ENCODE peak calls at places on chromosomes 4 and X, in five cellular contexts. H, R, U, Y and A are unnamed samples.

GRCh38 chrX:11341274-11342256 is 48.4 kb downstream of the AMELX start:
- DNase-seq in U (peak), R (peak), H (peak), Y (peak), A (peak)

GRCh38 chr4:98659741-98660507 is 1.5 kb upstream of the TSPAN5 start:
- DNase-seq in Y (no peak), U (peak), R (no peak), H (peak), A (no peak)

GRCh38 chr4:86957214-86957613 is 22.4 kb downstream of the AFF1 start:
- DNase-seq in Y (peak), R (no peak), U (peak), H (peak), A (peak)

GRCh38 chrX:30851459-30851858 is 37.6 kb downstream of the TAB3 start:
- DNase-seq in U (no peak), Y (no peak), H (no peak), R (no peak), A (no peak)

GRCh38 chr4:38223801-38224236 is 263.6 kb downstream of the PTTG2 start:
- DNase-seq in H (no peak), U (no peak), R (no peak), Y (no peak), A (no peak)

GRCh38 chrX:148380614-148381561 is 119.5 kb upstream of the AFF2 start:
- DNase-seq in U (no peak), Y (peak), H (no peak), R (no peak), A (peak)

GRCh38 chr4:3364199-3364598 is 71.4 kb downstream of the RGS12 start:
- DNase-seq in H (no peak), Y (no peak), U (no peak), R (no peak), A (no peak)

GRCh38 chrX:41526268-41526667 is 79.1 kb downstream of the NYX start:
- DNase-seq in H (no peak), R (no peak), U (no peak), Y (no peak), A (no peak)

GRCh38 chr4:110850461-110851447 is 227.9 kb upstream of the PITX2 start:
- DNase-seq in H (no peak), Y (no peak), U (no peak), R (peak), A (peak)

GRCh38 chr4:11724731-11725130 is 296.0 kb upstream of the HS3ST1 start:
- DNase-seq in Y (no peak), R (no peak), U (peak), H (peak), A (no peak)

GRCh38 chr4:3651267-3651846 is 114.8 kb upstream of the ADRA2C start:
- DNase-seq in U (no peak), R (no peak), Y (no peak), H (no peak), A (no peak)

GRCh38 chr4:138741366-138741765 is 274.2 kb upstream of the NOCT start:
- DNase-seq in H (no peak), R (no peak), Y (no peak), U (no peak), A (no peak)

GRCh38 chr4:45072981-45073380 is 346.6 kb upstream of the GNPDA2 start:
- DNase-seq in U (no peak), R (no peak), Y (no peak), H (no peak), A (no peak)

GRCh38 chr4:186688150-186688943 is 35.3 kb downstream of the FAT1 start:
- DNase-seq in U (no peak), Y (no peak), R (no peak), H (no peak), A (no peak)

GRCh38 chr4:57064811-57065711 is 45.1 kb downstream of the IGFBP7 start:
- DNase-seq in H (peak), R (no peak), U (peak), Y (no peak), A (no peak)

GRCh38 chr4:27090406-27090805 is 229.8 kb downstream of the STIM2 start:
- DNase-seq in U (no peak), R (no peak), Y (no peak), H (no peak), A (no peak)

GRCh38 chrX:47515941-47516649 is 33.1 kb upstream of the ZNF41 start:
- DNase-seq in Y (no peak), H (peak), R (no peak), U (no peak), A (no peak)

GRCh38 chrX:153554519-153555167 is 37.2 kb downstream of the ATP2B3 start:
- DNase-seq in H (peak), Y (no peak), U (peak), R (peak), A (peak)

GRCh38 chr4:140935259-140935658 is 179.1 kb upstream of the TBC1D9 start:
- DNase-seq in U (peak), H (no peak), Y (no peak), R (no peak), A (no peak)

GRCh38 chr4:55736605-55737183 is 82.9 kb upstream of the EXOC1L start:
- DNase-seq in Y (no peak), U (peak), R (no peak), H (peak), A (no peak)

GRCh38 chrX:68832516-68833447 is 4.0 kb downstream of the EFNB1 start:
- DNase-seq in U (no peak), Y (no peak), R (peak), H (no peak), A (no peak)

GRCh38 chr4:72319596-72319995 is 249.4 kb downstream of the ADAMTS3 start:
- DNase-seq in R (no peak), H (peak), U (peak), Y (no peak), A (no peak)

GRCh38 chr4:100895572-100896197 is 377.9 kb upstream of the EMCN start:
- DNase-seq in H (no peak), R (no peak), U (peak), Y (peak), A (no peak)

GRCh38 chr4:38610844-38611550 is 53.0 kb upstream of the KLF3 start:
- DNase-seq in R (peak), H (no peak), U (no peak), Y (no peak), A (no peak)

GRCh38 chrX:135484636-135485289 is 35.7 kb upstream of the INTS6L start:
- DNase-seq in Y (no peak), H (peak), U (peak), R (no peak), A (peak)

GRCh38 chr4:100894339-100894870 is 376.6 kb upstream of the EMCN start:
- DNase-seq in Y (no peak), U (no peak), H (no peak), R (no peak), A (no peak)

GRCh38 chr4:31086771-31087330 is 366.7 kb downstream of the PCDH7 start:
- DNase-seq in H (no peak), Y (no peak), U (peak), R (no peak), A (no peak)

GRCh38 chr4:47913858-47914218 is 545 bp downstream of the NFXL1 start:
- DNase-seq in R (peak), U (no peak), H (peak), Y (no peak), A (peak)

GRCh38 chr4:170716868-170717267 is 627.1 kb upstream of the AADAT start:
- DNase-seq in R (no peak), U (no peak), Y (no peak), H (peak), A (no peak)

GRCh38 chr4:88653371-88653946 is 44.2 kb downstream of the NAP1L5 start:
- DNase-seq in U (no peak), Y (no peak), R (no peak), H (no peak), A (peak)

GRCh38 chrX:43703211-43703791 is 47.2 kb downstream of the MAOA start:
- DNase-seq in Y (no peak), U (peak), R (peak), H (peak), A (no peak)

DNA sequence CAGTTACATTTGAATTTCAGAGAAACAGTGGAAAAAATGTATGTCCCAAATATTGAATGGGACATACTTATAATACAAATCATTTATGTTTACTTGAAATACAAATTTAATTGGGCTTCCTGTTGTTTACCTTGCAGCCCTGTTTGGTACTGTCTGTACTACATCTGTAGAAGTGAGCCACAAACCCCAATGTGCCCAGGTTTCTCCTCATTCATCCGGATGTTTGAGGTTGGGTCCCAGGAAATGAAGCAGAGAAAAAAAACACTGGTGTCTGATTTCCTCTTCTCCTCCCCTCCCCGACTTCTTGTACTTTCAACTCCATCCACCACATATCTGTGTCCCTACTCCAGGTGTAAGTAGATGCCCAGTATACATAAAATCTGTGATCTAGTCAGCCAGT is 27.1 kb upstream of the SCRG1 start:
- DNase-seq in H (no peak), U (no peak), Y (no peak), R (no peak), A (no peak)
- H3K9ac ChIP-seq in H (no peak), U (peak), Y (no peak), R (no peak), A (no peak)

DNA sequence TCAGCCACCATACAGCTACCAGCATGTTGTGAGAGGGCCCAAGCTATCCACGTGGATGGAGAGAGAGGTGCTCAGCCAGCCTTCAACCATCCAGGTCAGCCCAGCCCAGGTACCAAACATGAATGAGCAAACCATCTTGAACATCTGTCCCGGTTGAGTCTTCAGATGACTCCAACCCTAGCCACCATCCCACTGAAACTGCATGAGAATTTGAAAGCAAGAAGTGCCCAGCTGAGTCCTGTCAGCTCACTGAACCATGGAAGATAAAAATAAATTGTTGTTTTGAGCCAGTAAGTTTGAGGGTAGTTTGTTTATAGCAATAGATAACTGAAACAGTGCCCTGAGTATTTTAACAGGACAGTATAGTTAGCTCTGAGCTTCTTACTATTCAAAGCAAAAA is 7.3 kb upstream of the SEL1L3 start:
- DNase-seq in H (no peak), Y (peak), R (no peak), U (no peak), A (no peak)
- H3K9ac ChIP-seq in H (no peak), Y (no peak), R (no peak), U (no peak), A (no peak)

GRCh38 chrX:115366535-115366934 is 77.0 kb downstream of the LUZP4 start:
- DNase-seq in Y (no peak), R (no peak), H (no peak), U (no peak), A (no peak)

GRCh38 chrX:115367455-115367854 is 77.9 kb downstream of the LUZP4 start:
- DNase-seq in R (no peak), U (peak), Y (no peak), H (no peak), A (no peak)

GRCh38 chrX:115367956-115368355 is 78.4 kb downstream of the LUZP4 start:
- DNase-seq in H (peak), Y (no peak), U (no peak), R (no peak), A (no peak)

GRCh38 chrX:115373308-115373707 is 83.8 kb downstream of the LUZP4 start:
- DNase-seq in U (no peak), H (no peak), Y (no peak), R (no peak), A (no peak)

DNA sequence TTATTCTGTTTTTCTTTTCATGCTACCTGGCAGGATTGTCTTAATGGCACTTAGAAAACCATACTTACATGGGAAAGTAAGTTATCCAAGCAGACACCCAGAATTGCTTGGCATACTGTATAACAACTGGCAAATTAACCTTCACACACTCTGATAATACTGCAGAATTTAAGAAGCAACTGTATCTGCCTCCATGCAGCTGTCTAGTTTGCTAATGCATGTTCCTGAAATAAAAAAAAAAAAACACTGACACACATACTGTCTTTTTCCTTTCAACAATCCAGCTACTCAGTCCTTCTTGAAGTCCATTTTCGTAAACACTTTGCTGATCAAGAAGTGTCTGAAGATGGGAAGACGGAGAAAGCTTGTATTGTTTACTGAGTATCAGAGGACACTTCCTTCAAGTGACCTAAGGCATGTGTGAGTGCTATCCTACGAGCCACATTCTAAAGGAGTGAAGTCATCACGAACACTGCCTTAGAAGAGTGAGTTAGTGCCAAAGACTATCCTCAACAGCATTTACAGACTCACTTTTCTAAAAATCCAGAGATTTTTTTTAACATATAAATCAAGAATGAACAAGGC is 82.6 kb downstream of the LUZP4 start:
- DNase-seq in H (peak), R (no peak), Y (no peak), U (peak), A (peak)
- H3K9ac ChIP-seq in H (no peak), R (no peak), Y (no peak), U (no peak), A (no peak)

GRCh38 chr4:119139822-119140252 is 4.2 kb downstream of the MYOZ2 start:
- DNase-seq in U (no peak), R (no peak), Y (no peak), H (no peak), A (no peak)

GRCh38 chr4:119139316-119139715 is 3.7 kb downstream of the MYOZ2 start:
- DNase-seq in R (no peak), H (no peak), Y (no peak), U (peak), A (no peak)

GRCh38 chr4:119135721-119136121 is at the start of gene MYOZ2:
- DNase-seq in Y (no peak), R (no peak), H (peak), U (peak), A (no peak)

GRCh38 chr4:119136541-119136940 is 909 bp downstream of the MYOZ2 start:
- DNase-seq in U (no peak), R (no peak), H (no peak), Y (no peak), A (no peak)

GRCh38 chr4:119138046-119138445 is 2.4 kb downstream of the MYOZ2 start:
- DNase-seq in U (peak), Y (no peak), H (no peak), R (no peak), A (peak)
- H3K9ac ChIP-seq in U (peak), Y (no peak), H (no peak), R (no peak), A (no peak)

GRCh38 chr4:166400270-166400894 is 527.3 kb downstream of the TLL1 start:
- DNase-seq in R (no peak), Y (no peak), H (peak), U (no peak), A (no peak)
- H3K9ac ChIP-seq in R (no peak), Y (no peak), H (no peak), U (no peak), A (no peak)

DNA sequence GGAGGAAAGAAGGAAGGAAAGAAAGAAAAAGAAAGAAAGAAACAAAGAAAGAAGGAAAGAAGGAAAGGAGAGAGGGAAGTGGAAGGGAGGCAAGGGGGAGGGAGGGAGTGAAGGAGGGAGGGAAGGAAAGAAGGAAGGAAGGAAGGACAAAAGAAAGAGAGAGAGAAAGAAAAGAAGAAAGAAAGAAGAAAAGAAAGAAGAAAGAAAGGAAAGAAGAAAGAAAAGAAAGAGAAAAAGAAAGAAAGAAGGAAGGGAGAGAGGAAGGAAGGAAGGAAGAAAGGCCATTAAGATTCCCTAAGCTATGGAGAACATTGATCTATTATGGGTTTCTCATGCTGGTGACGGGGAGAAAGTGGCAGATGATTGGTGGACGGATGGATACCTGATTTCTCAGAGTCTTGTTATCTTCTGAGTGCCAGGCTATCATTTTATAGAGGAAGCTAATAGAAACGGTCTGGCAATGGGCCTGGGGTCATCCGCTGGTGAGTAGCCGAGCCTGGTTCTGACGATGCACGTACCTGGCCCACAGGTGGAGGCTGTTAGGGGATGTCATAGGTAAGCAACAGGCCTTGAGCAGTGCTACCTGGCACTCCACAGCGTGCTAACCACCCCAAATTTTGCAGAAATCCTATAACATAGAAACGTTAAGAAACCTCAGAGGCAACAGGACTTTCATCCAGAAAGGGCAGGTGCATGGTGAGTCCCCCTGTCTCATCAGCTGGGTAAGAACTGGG is 142.9 kb downstream of the SHOX start:
- DNase-seq in Y (no peak), R (no peak), U (no peak), H (no peak), A (no peak)
- H3K9ac ChIP-seq in Y (no peak), R (no peak), U (no peak), H (no peak), A (no peak)

DNA sequence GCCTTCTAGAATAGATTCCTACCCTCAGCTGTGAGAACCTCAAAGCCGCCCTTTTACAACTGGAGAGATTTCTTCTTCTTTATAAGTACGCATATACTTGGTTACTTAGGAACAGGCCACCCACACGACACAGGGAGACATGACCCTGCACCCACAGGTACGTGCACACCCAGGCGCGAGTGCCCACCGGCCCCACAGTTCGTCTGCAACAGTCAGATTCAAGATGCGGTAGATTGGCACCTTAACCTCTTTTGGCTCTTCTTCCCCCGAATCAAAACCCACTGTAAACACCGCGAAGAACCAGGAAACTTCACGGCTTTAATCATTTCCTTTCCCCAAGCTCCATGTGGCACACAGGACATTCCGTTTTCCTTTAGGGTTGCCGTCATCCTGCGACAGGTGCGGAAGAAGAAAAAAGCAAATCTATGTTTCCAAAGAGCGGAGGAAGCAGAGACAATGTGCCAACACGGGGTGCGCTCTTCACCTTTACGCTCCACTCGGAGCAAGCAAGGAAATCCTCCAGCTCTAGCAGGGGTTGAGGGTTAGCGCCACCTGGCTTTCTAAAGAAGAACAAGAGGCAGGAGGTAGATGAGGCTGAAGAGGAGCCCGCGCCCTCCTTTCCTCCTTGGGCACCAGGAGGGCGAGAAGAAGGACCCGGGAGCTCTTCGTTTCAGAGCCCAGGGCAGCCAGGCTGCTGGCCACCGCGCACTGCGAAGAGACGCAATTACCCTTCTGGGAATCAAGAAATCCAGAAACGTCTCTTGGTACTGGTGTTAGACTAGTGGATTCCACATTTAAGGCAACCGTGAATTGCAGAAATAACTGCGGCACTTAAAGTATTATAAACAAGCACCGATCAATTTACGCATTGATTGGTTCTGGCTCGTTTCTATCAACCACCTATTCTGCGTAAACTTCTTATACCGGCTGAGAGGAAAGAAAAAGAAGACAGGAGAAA is 35.7 kb downstream of the HAND2 start:
- DNase-seq in R (peak), Y (peak), H (peak), U (peak), A (peak)
- H3K9ac ChIP-seq in R (peak), Y (peak), H (no peak), U (peak), A (no peak)

GRCh38 chr4:53015681-53016080 is 153.6 kb downstream of the RASL11B start:
- DNase-seq in U (peak), R (peak), H (peak), Y (no peak), A (peak)
- H3K9ac ChIP-seq in U (peak), R (no peak), H (no peak), Y (no peak), A (no peak)

DNA sequence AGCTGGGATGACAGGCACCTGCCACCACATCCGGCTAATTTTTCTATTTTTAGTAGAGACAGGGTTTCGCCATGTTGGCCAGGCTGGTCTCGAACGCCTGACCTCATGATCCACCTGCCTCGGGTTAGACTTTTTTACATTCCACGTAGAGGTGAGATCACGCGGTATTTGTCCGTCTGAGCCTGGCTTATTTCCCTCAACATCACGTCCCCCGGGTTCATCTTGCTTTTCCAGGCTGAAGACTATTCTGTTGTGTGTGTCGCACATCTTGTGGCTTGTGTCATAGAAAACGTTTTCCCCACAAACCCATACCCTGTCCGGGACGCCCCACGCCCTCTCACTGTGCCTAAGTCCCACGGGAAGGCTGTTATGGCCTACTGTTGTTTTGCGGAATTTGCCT is 185.3 kb downstream of the CRLF2 start:
- DNase-seq in R (no peak), U (no peak), H (no peak), Y (peak), A (no peak)
- H3K9ac ChIP-seq in R (no peak), U (no peak), H (no peak), Y (peak), A (no peak)